ENCODE peak calls at places on chromosomes 7 and 10, in seven cellular contexts. X, O, W, C, Y, R and J are unnamed samples.
A peak's percentile ranks its signal among the peaks of the same experiment; 100 is the strongest.

GRCh38 chr7:102860351-102860811 is 52.4 kb upstream of the LRRC17 start:
- DNase-seq in X (no peak), O (peak; percentile 99), W (no peak), C (no peak), Y (no peak), R (no peak), J (no peak)

GRCh38 chr7:137360087-137360679 is 16.6 kb upstream of the PTN start:
- DNase-seq in X (no peak), O (peak; percentile 4), W (no peak), C (no peak), Y (no peak), R (no peak), J (no peak)

GRCh38 chr7:139876622-139877283 is 47.7 kb downstream of the TBXAS1 start:
- DNase-seq in X (no peak), O (peak; percentile 71), W (no peak), C (no peak), Y (no peak), R (no peak), J (no peak)

GRCh38 chr10:15222511-15222910 is 54.0 kb upstream of the NMT2 start:
- DNase-seq in X (no peak), O (peak; percentile 39), W (no peak), C (no peak), Y (no peak), R (no peak), J (no peak)

GRCh38 chr7:123573896-123574467 is 16.4 kb upstream of the NDUFA5 start:
- DNase-seq in X (no peak), O (peak; percentile 20), W (no peak), C (no peak), Y (no peak), R (no peak), J (no peak)

GRCh38 chr7:12716722-12717121 is 29.3 kb downstream of the ARL4A start:
- DNase-seq in X (no peak), O (no peak), W (no peak), C (no peak), Y (no peak), R (no peak), J (no peak)

GRCh38 chr7:82926477-82926876 is 236.2 kb downstream of the PCLO start:
- DNase-seq in X (no peak), O (no peak), W (no peak), C (no peak), Y (no peak), R (no peak), J (no peak)

GRCh38 chr10:47370878-47371277 is 13.2 kb downstream of the ZNF488 start:
- DNase-seq in X (no peak), O (no peak), W (no peak), C (peak; percentile 1), Y (no peak), R (no peak), J (peak; percentile 39)

GRCh38 chr7:132002343-132002968 is 446.0 kb upstream of the PODXL start:
- DNase-seq in X (no peak), O (no peak), W (no peak), C (no peak), Y (no peak), R (no peak), J (no peak)

GRCh38 chr7:131999193-131999592 is 442.8 kb upstream of the PODXL start:
- DNase-seq in X (no peak), O (no peak), W (no peak), C (no peak), Y (no peak), R (no peak), J (no peak)

GRCh38 chr7:132001166-132001565 is 444.7 kb upstream of the PODXL start:
- DNase-seq in X (no peak), O (no peak), W (no peak), C (no peak), Y (no peak), R (no peak), J (no peak)

GRCh38 chr7:132009778-132010177 is 453.4 kb upstream of the PODXL start:
- DNase-seq in X (no peak), O (peak; percentile 41), W (no peak), C (no peak), Y (no peak), R (no peak), J (no peak)

DNA sequence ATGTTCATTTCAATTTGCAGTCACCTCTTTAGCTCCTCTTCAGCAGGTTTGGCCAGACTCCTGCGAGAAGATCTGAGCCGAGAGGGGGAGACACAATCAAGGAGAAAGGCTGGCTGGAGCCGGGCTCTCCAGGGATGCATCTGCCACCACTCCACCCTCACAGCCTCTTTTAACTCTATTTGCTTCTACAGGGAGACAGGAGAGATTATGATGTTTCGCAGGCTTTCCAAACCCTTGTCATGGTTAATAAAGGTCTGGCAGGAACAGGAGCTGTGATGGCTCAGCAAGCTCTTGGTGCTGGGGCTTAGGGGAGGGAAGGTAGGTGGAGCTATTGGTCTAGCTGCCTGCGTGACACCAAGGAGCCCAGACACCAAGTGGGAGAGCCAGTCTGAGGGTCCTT is 448.1 kb upstream of the PODXL start:
- DNase-seq in X (no peak), O (peak; percentile 24), W (no peak), C (no peak), Y (no peak), R (peak; percentile 35), J (no peak)
- TF ChIP-seq CTCF in X (no peak), O (peak; percentile 37), W (peak; percentile 34), C (no peak), Y (no peak), R (no peak), J (no peak)

DNA sequence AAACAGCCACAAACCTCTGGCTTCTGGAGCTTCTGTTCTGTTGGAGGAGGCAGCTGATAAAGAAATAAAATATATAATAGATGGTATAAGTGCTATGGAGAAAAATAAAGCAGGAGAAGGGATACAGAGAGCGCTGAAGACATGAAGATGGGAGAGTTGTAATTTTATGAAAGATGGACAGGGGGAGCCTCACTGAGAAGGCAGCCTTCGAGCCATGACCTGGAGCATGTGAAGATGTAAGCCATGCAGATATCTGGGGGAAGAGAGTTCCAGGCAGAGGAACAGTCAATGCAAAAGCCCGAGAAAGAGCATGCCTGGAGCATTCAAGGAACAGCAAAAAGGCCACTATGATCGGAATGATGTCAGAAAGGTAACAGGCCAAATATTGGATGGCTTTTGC is 187.5 kb downstream of the KIAA1217 start:
- DNase-seq in X (no peak), O (no peak), W (no peak), C (no peak), Y (no peak), R (no peak), J (no peak)
- TF ChIP-seq CTCF in X (no peak), O (peak; percentile 24), W (peak; percentile 22), C (no peak), Y (no peak), R (no peak), J (no peak)

GRCh38 chr7:155862516-155863257 is 50.4 kb upstream of the SHH start:
- DNase-seq in X (no peak), O (no peak), W (no peak), C (no peak), Y (no peak), R (no peak), J (peak; percentile 62)
- TF ChIP-seq CTCF in X (no peak), O (no peak), W (peak; percentile 58), C (no peak), Y (no peak), R (no peak), J (peak; percentile 60)

GRCh38 chr10:92419740-92420553 is 129.0 kb downstream of the MARCHF5 start:
- DNase-seq in X (peak; percentile 57), O (peak; percentile 40), W (no peak), C (no peak), Y (no peak), R (peak; percentile 52), J (no peak)
- TF ChIP-seq CTCF in X (peak; percentile 44), O (peak; percentile 45), W (peak; percentile 16), C (no peak), Y (no peak), R (peak; percentile 24), J (no peak)